ENCODE peak calls at places on chromosome 7, in seven cellular contexts. W is fibroblast of the aortic adventitia, O is uterus, M is ovary, R is epithelial cell of esophagus, A is endodermal cell, I is psoas muscle. V is an unnamed sample.

GRCh38 chr7:964401-965231 is 10.1 kb upstream of the ADAP1 start:
- DNase-seq in A (peak; percentile 78), I (peak; percentile 39), M (peak; percentile 53), W (peak; percentile 94), R (no peak), O (peak; percentile 77), V (no peak)

GRCh38 chr7:106367018-106367420 is 82.2 kb upstream of the NAMPT start:
- DNase-seq in I (no peak), O (no peak), A (peak; percentile 58), W (peak; percentile 43), M (no peak), R (peak; percentile 48), V (peak; percentile 42)

GRCh38 chr7:28755255-28755654 is 202.9 kb downstream of the TRIL start:
- DNase-seq in O (no peak), M (no peak), A (no peak), R (peak; percentile 22), I (no peak), W (peak; percentile 90), V (peak; percentile 18)

GRCh38 chr7:92722541-92722940 is 113.8 kb downstream of the CDK6 start:
- DNase-seq in M (no peak), O (no peak), A (no peak), W (no peak), I (no peak), R (peak; percentile 37), V (peak; percentile 35)

GRCh38 chr7:136868496-136869005 is at the start of gene CHRM2:
- DNase-seq in A (peak; percentile 69), M (peak; percentile 10), R (no peak), W (peak; percentile 45), I (no peak), O (no peak), V (no peak)

GRCh38 chr7:63931057-63931600 is 67.5 kb upstream of the ZNF722 start:
- DNase-seq in A (no peak), W (no peak), M (peak; percentile 12), R (no peak), O (no peak), I (no peak), V (no peak)

GRCh38 chr7:22728416-22729029 is 1.5 kb downstream of the IL6 start:
- DNase-seq in I (no peak), W (peak; percentile 87), A (peak; percentile 50), M (no peak), R (peak; percentile 64), O (no peak), V (peak; percentile 66)

GRCh38 chr7:111998326-111998725 is 207.9 kb downstream of the DOCK4 start:
- DNase-seq in M (no peak), I (no peak), W (no peak), A (no peak), R (no peak), O (no peak), V (no peak)

GRCh38 chr7:5692112-5692844 is 89.2 kb downstream of the RNF216 start:
- DNase-seq in O (peak; percentile 93), M (peak; percentile 61), R (peak; percentile 97), I (peak; percentile 89), A (no peak), W (peak; percentile 99), V (peak; percentile 98)

GRCh38 chr7:37943905-37944736 is 23.7 kb downstream of the EPDR1 start:
- DNase-seq in O (no peak), A (no peak), I (no peak), R (no peak), M (peak; percentile 30), W (no peak), V (peak; percentile 25)

GRCh38 chr7:157272351-157273207 is 64.2 kb upstream of the DNAJB6 start:
- DNase-seq in W (no peak), R (no peak), M (no peak), O (no peak), A (peak; percentile 54), I (no peak), V (no peak)

GRCh38 chr7:146126767-146127509 is 10.3 kb downstream of the CNTNAP2 start:
- DNase-seq in W (no peak), M (no peak), I (no peak), A (no peak), O (no peak), R (no peak), V (no peak)

GRCh38 chr7:2471396-2471795 is 4.8 kb downstream of the GRIFIN start:
- DNase-seq in O (no peak), I (no peak), R (peak; percentile 59), A (peak; percentile 76), W (no peak), M (no peak), V (peak; percentile 56)

GRCh38 chr7:93147358-93147757 is 827 bp downstream of the SAMD9L start:
- DNase-seq in A (peak; percentile 47), O (no peak), W (peak; percentile 70), R (peak; percentile 21), I (no peak), M (no peak), V (peak; percentile 27)

GRCh38 chr7:111825046-111825445 is 262.8 kb upstream of the IMMP2L start:
- DNase-seq in A (no peak), M (no peak), O (no peak), I (no peak), W (no peak), R (no peak), V (no peak)

GRCh38 chr7:85030893-85031292 is 156.0 kb downstream of the SEMA3D start:
- DNase-seq in R (peak; percentile 52), M (no peak), O (no peak), A (no peak), W (peak; percentile 81), I (no peak), V (peak; percentile 65)
- TF ChIP-seq CTCF in R (peak; percentile 43), M (no peak), O (no peak), A (peak; percentile 80), W (peak; percentile 44), I (peak; percentile 32), V (peak; percentile 34)

GRCh38 chr7:116210345-116211005 is at the start of gene TES:
- DNase-seq in R (peak; percentile 87), I (peak; percentile 48), A (peak; percentile 93), O (peak; percentile 46), M (peak; percentile 60), W (peak; percentile 35), V (peak; percentile 65)

GRCh38 chr7:116212859-116213258 is 2.5 kb downstream of the TES start:
- DNase-seq in I (no peak), M (no peak), A (no peak), R (no peak), W (peak; percentile 63), O (no peak), V (no peak)

GRCh38 chr7:116211006-116211912 is 920 bp downstream of the TES start:
- DNase-seq in A (peak; percentile 92), R (peak; percentile 95), I (peak; percentile 58), O (peak; percentile 77), W (peak; percentile 93), M (peak; percentile 35), V (peak; percentile 94)

GRCh38 chr7:116213361-116214155 is 3.2 kb downstream of the TES start:
- DNase-seq in M (no peak), A (no peak), O (no peak), R (no peak), I (no peak), W (peak; percentile 40), V (no peak)

GRCh38 chr7:116211913-116212596 is 1.7 kb downstream of the TES start:
- DNase-seq in W (peak; percentile 29), R (peak; percentile 56), O (no peak), M (no peak), I (no peak), A (no peak), V (peak; percentile 35)
- H3K4me3 ChIP-seq in W (peak overlapping the region; percentile 73), R (peak overlapping the region; percentile 88), O (peak overlapping the region; percentile 55), M (peak overlapping the region; percentile 55), I (peak overlapping the region; percentile 76), A (peak overlapping the region; percentile 88), V (peak overlapping the region; percentile 64)

DNA sequence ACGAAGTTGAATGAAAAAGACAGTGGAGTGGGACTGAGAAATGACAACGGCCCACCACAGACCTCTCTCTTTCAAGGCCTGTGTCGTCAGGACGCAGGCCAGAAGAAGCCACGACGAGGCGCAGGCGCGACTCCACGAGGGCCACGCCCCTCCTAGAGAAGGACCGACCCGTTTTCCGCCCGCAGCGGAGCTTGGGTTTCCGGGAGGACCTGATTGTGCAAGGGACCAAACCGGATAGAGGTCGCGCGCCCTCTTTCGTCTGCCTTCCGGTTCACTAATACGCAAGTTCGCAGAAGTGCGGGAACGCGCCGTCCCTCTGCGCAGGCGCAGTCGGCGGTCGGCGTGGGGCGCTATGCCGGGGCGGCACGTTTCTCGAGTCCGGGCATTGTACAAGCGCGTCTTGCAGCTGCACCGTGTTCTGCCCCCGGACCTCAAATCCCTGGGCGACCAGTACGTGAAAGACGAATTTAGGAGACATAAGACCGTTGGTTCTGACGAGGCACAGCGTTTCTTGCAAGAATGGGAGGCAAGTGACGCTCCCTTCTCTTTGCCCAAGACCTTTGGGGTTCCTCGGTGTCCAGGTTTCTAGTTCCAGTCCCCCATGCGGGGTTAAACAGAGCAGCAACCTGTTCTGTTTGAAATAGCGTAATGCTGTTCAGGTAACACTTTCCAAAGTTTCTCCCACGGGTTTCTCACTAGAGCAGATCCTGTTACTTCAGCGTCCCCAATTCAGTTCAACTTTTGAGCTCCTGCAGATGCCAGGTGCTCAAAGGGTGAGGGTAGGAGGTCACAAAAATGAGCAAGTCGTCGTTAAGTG is at the start of gene SDHAF3:
- DNase-seq in M (peak; percentile 96), A (peak; percentile 99), I (peak; percentile 98), R (peak; percentile 99), W (peak; percentile 98), O (peak; percentile 96), V (peak; percentile 92)
- TF ChIP-seq CTCF in M (no peak), A (peak; percentile 38), I (peak; percentile 13), R (peak; percentile 2), W (no peak), O (no peak), V (peak; percentile 41)

GRCh38 chr7:104327534-104327933 is 869 bp upstream of the LHFPL3 start:
- DNase-seq in A (no peak), M (no peak), R (no peak), O (no peak), W (no peak), I (no peak), V (no peak)

GRCh38 chr7:104327963-104328307 is 468 bp upstream of the LHFPL3 start:
- DNase-seq in O (no peak), M (no peak), R (peak; percentile 9), A (no peak), W (no peak), I (no peak), V (no peak)

GRCh38 chr7:104328308-104328969 is at the start of gene LHFPL3:
- DNase-seq in O (no peak), A (peak; percentile 76), W (no peak), M (no peak), R (peak; percentile 2), I (no peak), V (no peak)

DNA sequence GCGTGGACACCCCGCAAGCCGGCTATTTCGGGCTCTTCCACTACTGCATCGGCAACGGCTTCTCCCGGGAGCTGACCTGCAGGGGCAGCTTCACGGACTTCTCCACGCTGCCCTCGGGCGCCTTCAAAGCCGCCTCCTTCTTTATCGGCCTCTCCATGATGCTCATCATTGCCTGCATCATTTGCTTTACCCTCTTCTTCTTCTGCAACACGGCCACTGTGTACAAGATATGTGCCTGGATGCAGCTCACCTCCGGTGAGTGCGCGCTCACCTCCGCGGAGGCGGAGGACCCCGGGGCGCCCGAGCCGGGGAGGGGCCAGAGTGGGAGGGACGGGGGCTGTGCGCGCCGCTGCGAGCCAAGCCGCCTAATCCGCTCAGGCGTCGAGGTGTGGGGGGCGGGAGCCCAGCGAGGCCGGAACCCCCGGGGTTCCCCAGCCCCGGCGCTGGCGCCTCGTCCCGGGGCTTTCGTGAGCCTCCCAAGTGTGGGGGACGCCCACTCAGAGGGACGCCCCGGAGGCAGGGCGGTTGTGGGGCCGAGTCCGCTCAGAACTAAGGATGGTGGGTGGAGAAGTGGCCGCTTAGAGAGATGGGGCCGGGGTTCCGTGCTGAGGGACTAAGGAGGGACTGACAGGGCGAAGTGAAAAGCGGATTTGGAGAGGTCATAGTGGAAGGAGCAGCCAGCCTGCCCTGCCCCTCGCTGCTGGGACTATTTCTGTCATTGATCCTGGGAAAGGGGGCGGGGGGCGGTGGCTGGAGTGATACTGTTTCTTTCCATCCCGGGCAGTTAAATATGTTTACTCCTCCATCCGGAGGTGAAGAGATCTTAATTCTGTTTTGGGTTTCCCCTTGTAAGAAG is 795 bp downstream of the LHFPL3 start:
- DNase-seq in I (no peak), A (peak; percentile 67), O (no peak), W (no peak), M (no peak), R (no peak), V (no peak)
- H3K4me3 ChIP-seq in I (no peak overlapping the region), A (peak overlapping the region; percentile 68), O (peak overlapping the region; percentile 8), W (peak overlapping the region; percentile 25), M (no peak overlapping the region), R (no peak overlapping the region), V (no peak overlapping the region)

V was measured in bronchial epithelial cell.